ENCODE peak calls at places on chromosomes 4 and X, in five cellular contexts. L is mesothelial cell of epicardium, V is PC-3, R is heart right ventricle, G is stromal cell of bone marrow. D is an unnamed sample.

GRCh38 chr4:72975488-72975784 is 94.1 kb downstream of the COX18 start:
- DNase-seq in L (no peak), V (peak; percentile 30), R (no peak), G (no peak), D (no peak)

GRCh38 chrX:153777261-153778090 is 3.4 kb upstream of the SRPK3 start:
- DNase-seq in L (no peak), V (no peak), R (peak; percentile 2), G (no peak), D (no peak)

GRCh38 chrX:119885554-119886428 is 9.9 kb upstream of the AKAP14 start:
- DNase-seq in L (no peak), V (peak; percentile 31), R (no peak), G (no peak), D (no peak)

GRCh38 chrX:137566746-137567473 is 983 bp downstream of the ZIC3 start:
- DNase-seq in L (no peak), V (no peak), R (no peak), G (no peak), D (no peak)

GRCh38 chr4:151484396-151485102 is 75.6 kb downstream of the FHIP1A start:
- DNase-seq in L (no peak), V (peak; percentile 79), R (no peak), G (peak; percentile 84), D (no peak)

GRCh38 chr4:40769266-40769665 is 19.5 kb downstream of the NSUN7 start:
- DNase-seq in L (no peak), V (no peak), R (no peak), G (no peak), D (no peak)

GRCh38 chrX:101081257-101081656 is 2.6 kb downstream of the TMEM35A start:
- DNase-seq in L (no peak), V (no peak), R (no peak), G (no peak), D (no peak)

GRCh38 chr4:73692701-73693100 is 47.7 kb upstream of the CXCL8 start:
- DNase-seq in L (no peak), V (peak; percentile 82), R (no peak), G (no peak), D (no peak)

GRCh38 chr4:165378763-165379631 is at the start of gene CPE:
- DNase-seq in L (peak; percentile 79), V (peak; percentile 80), R (peak; percentile 76), G (no peak), D (peak; percentile 82)

GRCh38 chrX:38610839-38611238 is 49.5 kb downstream of the TSPAN7 start:
- DNase-seq in L (no peak), V (no peak), R (no peak), G (no peak), D (no peak)